ENCODE peak calls at places on chromosome 13, in six cellular contexts. One of them, this sample, is unnamed.

GRCh38 chr13:107960301-107960700 is 255.0 kb downstream of the LIG4 start:
- DNase-seq in left ventricle myocardium inferior: no peak
- DNase-seq in heart left ventricle: no peak
- DNase-seq in hepatocyte: no peak
- DNase-seq in cardiac muscle cell: no peak
- DNase-seq in tibial nerve: no peak
- DNase-seq in this sample: no peak

GRCh38 chr13:52751196-52751595 is 11.6 kb upstream of the CNMD start:
- DNase-seq in left ventricle myocardium inferior: no peak
- DNase-seq in heart left ventricle: no peak
- DNase-seq in hepatocyte: no peak
- DNase-seq in cardiac muscle cell: no peak
- DNase-seq in tibial nerve: no peak
- DNase-seq in this sample: no peak

GRCh38 chr13:41492432-41493267 is 35.3 kb downstream of the RGCC start:
- DNase-seq in left ventricle myocardium inferior: no peak
- DNase-seq in heart left ventricle: no peak
- DNase-seq in hepatocyte: no peak
- DNase-seq in cardiac muscle cell: no peak
- DNase-seq in tibial nerve: no peak
- DNase-seq in this sample: no peak

GRCh38 chr13:73025212-73026012 is 33.4 kb upstream of the KLF5 start:
- DNase-seq in left ventricle myocardium inferior: no peak
- DNase-seq in heart left ventricle: no peak
- DNase-seq in hepatocyte: peak
- DNase-seq in cardiac muscle cell: peak
- DNase-seq in tibial nerve: no peak
- DNase-seq in this sample: peak

GRCh38 chr13:63541336-63541735 is 2125.7 kb upstream of the PCDH20 start:
- DNase-seq in left ventricle myocardium inferior: no peak
- DNase-seq in heart left ventricle: no peak
- DNase-seq in hepatocyte: no peak
- DNase-seq in cardiac muscle cell: no peak
- DNase-seq in tibial nerve: no peak
- DNase-seq in this sample: no peak

GRCh38 chr13:51679616-51680015 is 95.4 kb downstream of the WDFY2 start:
- DNase-seq in left ventricle myocardium inferior: no peak
- DNase-seq in heart left ventricle: no peak
- DNase-seq in hepatocyte: no peak
- DNase-seq in cardiac muscle cell: no peak
- DNase-seq in tibial nerve: no peak
- DNase-seq in this sample: no peak

GRCh38 chr13:75415720-75416119 is 66.2 kb downstream of the TBC1D4 start:
- DNase-seq in left ventricle myocardium inferior: no peak
- DNase-seq in heart left ventricle: no peak
- DNase-seq in hepatocyte: no peak
- DNase-seq in cardiac muscle cell: peak
- DNase-seq in tibial nerve: no peak
- DNase-seq in this sample: peak

GRCh38 chr13:50401721-50402510 is 386.7 kb downstream of the KCNRG start:
- DNase-seq in left ventricle myocardium inferior: no peak
- DNase-seq in heart left ventricle: no peak
- DNase-seq in hepatocyte: no peak
- DNase-seq in cardiac muscle cell: peak
- DNase-seq in tibial nerve: no peak
- DNase-seq in this sample: peak

GRCh38 chr13:100517706-100518105 is 70.9 kb downstream of the GGACT start:
- DNase-seq in left ventricle myocardium inferior: no peak
- DNase-seq in heart left ventricle: no peak
- DNase-seq in hepatocyte: no peak
- DNase-seq in cardiac muscle cell: no peak
- DNase-seq in tibial nerve: no peak
- DNase-seq in this sample: no peak

GRCh38 chr13:97225533-97225932 is 3.4 kb downstream of the MBNL2 start:
- DNase-seq in left ventricle myocardium inferior: no peak
- DNase-seq in heart left ventricle: no peak
- DNase-seq in hepatocyte: no peak
- DNase-seq in cardiac muscle cell: no peak
- DNase-seq in tibial nerve: no peak
- DNase-seq in this sample: no peak

GRCh38 chr13:87172166-87172825 is 498.9 kb upstream of the SLITRK5 start:
- DNase-seq in left ventricle myocardium inferior: no peak
- DNase-seq in heart left ventricle: no peak
- DNase-seq in hepatocyte: no peak
- DNase-seq in cardiac muscle cell: no peak
- DNase-seq in tibial nerve: no peak
- DNase-seq in this sample: no peak

GRCh38 chr13:107185889-107186288 is 618.0 kb upstream of the ARGLU1 start:
- DNase-seq in left ventricle myocardium inferior: no peak
- DNase-seq in heart left ventricle: no peak
- DNase-seq in hepatocyte: no peak
- DNase-seq in cardiac muscle cell: peak
- DNase-seq in tibial nerve: no peak
- DNase-seq in this sample: peak

GRCh38 chr13:71760226-71760591 is 106.8 kb downstream of the DACH1 start:
- DNase-seq in left ventricle myocardium inferior: no peak
- DNase-seq in heart left ventricle: no peak
- DNase-seq in hepatocyte: no peak
- DNase-seq in cardiac muscle cell: no peak
- DNase-seq in tibial nerve: no peak
- DNase-seq in this sample: no peak

GRCh38 chr13:102846261-102847015 is 606 bp downstream of the ERCC5 start:
- DNase-seq in left ventricle myocardium inferior: peak
- DNase-seq in heart left ventricle: peak
- DNase-seq in hepatocyte: peak
- DNase-seq in cardiac muscle cell: peak
- DNase-seq in tibial nerve: no peak
- DNase-seq in this sample: peak

GRCh38 chr13:96089749-96090239 is at the start of gene HS6ST3:
- DNase-seq in left ventricle myocardium inferior: peak
- DNase-seq in heart left ventricle: peak
- DNase-seq in hepatocyte: no peak
- DNase-seq in cardiac muscle cell: peak
- DNase-seq in tibial nerve: no peak
- DNase-seq in this sample: peak

GRCh38 chr13:92767468-92767867 is 459.1 kb upstream of the GPC6 start:
- DNase-seq in left ventricle myocardium inferior: no peak
- DNase-seq in heart left ventricle: no peak
- DNase-seq in hepatocyte: no peak
- DNase-seq in cardiac muscle cell: no peak
- DNase-seq in tibial nerve: no peak
- DNase-seq in this sample: no peak

GRCh38 chr13:64675256-64675892 is 2554.8 kb downstream of the PCDH9 start:
- DNase-seq in left ventricle myocardium inferior: no peak
- DNase-seq in heart left ventricle: no peak
- DNase-seq in hepatocyte: peak
- DNase-seq in cardiac muscle cell: peak
- DNase-seq in tibial nerve: no peak
- DNase-seq in this sample: peak

GRCh38 chr13:33016414-33017409 is at the start of gene KL:
- DNase-seq in left ventricle myocardium inferior: peak
- DNase-seq in heart left ventricle: peak
- DNase-seq in hepatocyte: peak
- DNase-seq in cardiac muscle cell: peak
- DNase-seq in tibial nerve: peak
- DNase-seq in this sample: no peak

GRCh38 chr13:90950134-90950533 is 397.4 kb upstream of the MIR17HG start:
- DNase-seq in left ventricle myocardium inferior: no peak
- DNase-seq in heart left ventricle: no peak
- DNase-seq in hepatocyte: peak
- DNase-seq in cardiac muscle cell: no peak
- DNase-seq in tibial nerve: no peak
- DNase-seq in this sample: no peak

GRCh38 chr13:52428295-52428694 is 22.1 kb downstream of the VPS36 start:
- DNase-seq in left ventricle myocardium inferior: no peak
- DNase-seq in heart left ventricle: no peak
- DNase-seq in hepatocyte: peak
- DNase-seq in cardiac muscle cell: peak
- DNase-seq in tibial nerve: no peak
- DNase-seq in this sample: peak

GRCh38 chr13:112893570-112894422 is 75.2 kb upstream of the MCF2L start:
- DNase-seq in left ventricle myocardium inferior: no peak
- DNase-seq in heart left ventricle: peak
- DNase-seq in hepatocyte: peak
- DNase-seq in cardiac muscle cell: peak
- DNase-seq in tibial nerve: no peak
- DNase-seq in this sample: no peak
- TF ChIP-seq CTCF in left ventricle myocardium inferior: no peak
- TF ChIP-seq CTCF in heart left ventricle: no peak
- TF ChIP-seq CTCF in hepatocyte: no peak
- TF ChIP-seq CTCF in cardiac muscle cell: no peak
- TF ChIP-seq CTCF in tibial nerve: no peak
- TF ChIP-seq CTCF in this sample: no peak

GRCh38 chr13:35765941-35766340 is 289.5 kb upstream of the MAB21L1 start:
- DNase-seq in left ventricle myocardium inferior: no peak
- DNase-seq in heart left ventricle: no peak
- DNase-seq in hepatocyte: no peak
- DNase-seq in cardiac muscle cell: no peak
- DNase-seq in tibial nerve: no peak
- DNase-seq in this sample: no peak
- H3K4me3 ChIP-seq in left ventricle myocardium inferior: no peak
- H3K4me3 ChIP-seq in heart left ventricle: no peak
- H3K4me3 ChIP-seq in hepatocyte: no peak
- H3K4me3 ChIP-seq in cardiac muscle cell: no peak
- H3K4me3 ChIP-seq in tibial nerve: no peak
- H3K4me3 ChIP-seq in this sample: no peak

GRCh38 chr13:110305949-110306339 is 1.0 kb downstream of the COL4A1 start:
- DNase-seq in left ventricle myocardium inferior: no peak
- DNase-seq in heart left ventricle: no peak
- DNase-seq in hepatocyte: no peak
- DNase-seq in cardiac muscle cell: peak
- DNase-seq in tibial nerve: no peak
- DNase-seq in this sample: no peak

GRCh38 chr13:110306960-110307696 is at the start of the genes COL4A1 and COL4A2:
- DNase-seq in left ventricle myocardium inferior: peak
- DNase-seq in heart left ventricle: peak
- DNase-seq in hepatocyte: peak
- DNase-seq in cardiac muscle cell: peak
- DNase-seq in tibial nerve: peak
- DNase-seq in this sample: peak

GRCh38 chr13:110307697-110308376 is 753 bp downstream of the COL4A2 start:
- DNase-seq in left ventricle myocardium inferior: no peak
- DNase-seq in heart left ventricle: peak
- DNase-seq in hepatocyte: peak
- DNase-seq in cardiac muscle cell: peak
- DNase-seq in tibial nerve: no peak
- DNase-seq in this sample: no peak

GRCh38 chr13:110305544-110305943 is 1.4 kb downstream of the COL4A1 start:
- DNase-seq in left ventricle myocardium inferior: no peak
- DNase-seq in heart left ventricle: no peak
- DNase-seq in hepatocyte: no peak
- DNase-seq in cardiac muscle cell: no peak
- DNase-seq in tibial nerve: no peak
- DNase-seq in this sample: no peak

DNA sequence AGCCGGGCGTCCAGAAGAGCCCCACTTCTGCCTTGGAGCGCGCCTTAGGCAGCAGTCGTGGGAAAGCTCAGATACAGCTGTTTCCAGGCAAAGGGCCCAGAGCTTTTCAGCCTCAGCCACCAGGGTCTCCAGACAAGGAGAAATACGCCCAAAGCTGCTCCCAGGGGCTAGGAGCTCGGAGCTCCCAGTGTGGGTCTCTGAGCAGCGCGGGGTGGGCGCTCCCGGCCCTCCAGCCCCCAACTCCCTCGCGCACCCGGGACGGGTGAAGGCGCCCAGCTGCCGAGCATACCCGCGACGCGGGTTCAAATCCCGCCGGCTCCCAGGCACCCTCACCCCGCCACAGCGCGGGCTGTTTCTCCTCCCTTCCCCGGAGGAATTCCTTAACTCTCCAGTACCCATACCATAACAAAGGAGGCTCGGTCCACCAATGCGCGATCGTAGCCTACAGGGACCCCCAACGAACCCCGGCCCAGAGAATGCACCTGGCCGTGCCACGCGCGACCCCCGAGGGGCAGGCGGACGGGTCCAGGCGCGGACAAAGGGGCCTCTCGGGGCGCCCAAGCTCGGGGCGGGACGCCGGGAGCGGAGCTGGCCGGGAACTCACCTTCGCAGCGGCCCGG is 507 bp downstream of the COL4A1 start:
- DNase-seq in left ventricle myocardium inferior: no peak
- DNase-seq in heart left ventricle: no peak
- DNase-seq in hepatocyte: peak
- DNase-seq in cardiac muscle cell: peak
- DNase-seq in tibial nerve: no peak
- DNase-seq in this sample: no peak
- TF ChIP-seq CTCF in left ventricle myocardium inferior: peak
- TF ChIP-seq CTCF in heart left ventricle: no peak
- TF ChIP-seq CTCF in hepatocyte: no peak
- TF ChIP-seq CTCF in cardiac muscle cell: no peak
- TF ChIP-seq CTCF in tibial nerve: no peak
- TF ChIP-seq CTCF in this sample: no peak

DNA sequence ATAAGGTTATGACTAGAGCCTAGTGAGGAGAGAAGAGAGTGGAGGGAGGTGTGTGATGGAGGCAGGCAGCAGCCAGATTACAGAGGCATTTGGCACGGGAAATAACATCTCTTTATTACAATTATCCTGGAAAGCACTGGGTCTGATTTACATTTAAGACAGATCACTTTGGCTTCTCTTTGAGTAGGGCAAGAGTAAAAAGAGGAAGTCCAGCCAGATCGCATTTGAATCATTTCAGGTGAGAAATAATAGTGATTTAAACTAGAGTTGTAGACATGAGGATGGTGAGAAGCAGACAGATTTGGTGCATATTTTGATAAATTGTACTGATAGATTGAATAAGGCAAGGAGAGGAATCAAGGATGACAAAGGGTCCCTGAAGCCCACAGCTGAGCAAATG is 9.6 kb upstream of the SACS start:
- DNase-seq in left ventricle myocardium inferior: no peak
- DNase-seq in heart left ventricle: no peak
- DNase-seq in hepatocyte: no peak
- DNase-seq in cardiac muscle cell: no peak
- DNase-seq in tibial nerve: no peak
- DNase-seq in this sample: no peak
- H3K4me3 ChIP-seq in left ventricle myocardium inferior: no peak
- H3K4me3 ChIP-seq in heart left ventricle: no peak
- H3K4me3 ChIP-seq in hepatocyte: no peak
- H3K4me3 ChIP-seq in cardiac muscle cell: no peak
- H3K4me3 ChIP-seq in tibial nerve: no peak
- H3K4me3 ChIP-seq in this sample: no peak

DNA sequence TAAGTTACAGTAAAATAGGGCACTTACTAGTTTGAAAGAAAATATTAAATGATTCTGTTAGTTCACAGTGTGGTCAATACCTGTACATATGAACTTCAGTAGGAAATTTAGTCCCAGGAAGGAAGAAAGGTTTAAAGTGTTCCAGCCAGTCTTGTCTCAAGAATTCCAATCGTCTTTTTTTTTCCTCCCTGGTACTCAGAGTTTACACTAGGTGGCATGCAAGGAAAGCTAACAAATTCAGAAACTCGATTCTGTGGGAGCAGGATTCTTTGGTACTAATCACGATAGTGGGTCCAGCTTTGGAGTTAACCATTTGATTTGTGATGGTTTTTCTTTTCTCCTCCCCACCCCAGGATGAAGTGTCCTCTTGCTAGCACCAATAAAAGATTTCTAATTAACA is 43.6 kb downstream of the POLR1D start:
- DNase-seq in left ventricle myocardium inferior: no peak
- DNase-seq in heart left ventricle: no peak
- DNase-seq in hepatocyte: no peak
- DNase-seq in cardiac muscle cell: no peak
- DNase-seq in tibial nerve: no peak
- DNase-seq in this sample: no peak
- TF ChIP-seq CTCF in left ventricle myocardium inferior: peak
- TF ChIP-seq CTCF in heart left ventricle: no peak
- TF ChIP-seq CTCF in hepatocyte: peak
- TF ChIP-seq CTCF in cardiac muscle cell: peak
- TF ChIP-seq CTCF in tibial nerve: no peak
- TF ChIP-seq CTCF in this sample: no peak

This sample was measured in astrocyte of the spinal cord.